ENCODE peak calls at places on chromosomes 4 and X, in seven cellular contexts. J is activated naive CD8-positive, alpha-beta T cell treated with anti-CD3 and anti-CD28 coated beads, Interleukin-2, amount 50 U/mL, for 24 hours; Z is bronchial epithelial cell; R is stimulated activated CD8-positive, alpha-beta memory T cell treated with anti-CD3 and anti-CD28 coated beads, Interleukin-15, amount 100 ng/mL, for 4 hours; O is adrenal gland; L is endothelial cell; E is fibroblast of the conjunctiva. H is an unnamed sample.

GRCh38 chr4:138655970-138656369 is 359.6 kb upstream of the NOCT start:
- DNase-seq in J (no peak), Z (no peak), R (no peak), O (no peak), L (no peak), E (no peak), H (no peak)

GRCh38 chr4:16532240-16532990 is 306.1 kb upstream of the TAPT1 start:
- DNase-seq in J (no peak), Z (peak), R (no peak), O (peak), L (no peak), E (peak), H (no peak)

GRCh38 chr4:793941-794621 is 31.8 kb downstream of the CPLX1 start:
- DNase-seq in J (no peak), Z (no peak), R (no peak), O (no peak), L (no peak), E (no peak), H (no peak)

GRCh38 chr4:10722957-10723356 is 38.4 kb upstream of the CLNK start:
- DNase-seq in J (no peak), Z (no peak), R (no peak), O (no peak), L (no peak), E (no peak), H (no peak)

GRCh38 chr4:79247695-79248394 is 78.0 kb downstream of the NAA11 start:
- DNase-seq in J (no peak), Z (no peak), R (no peak), O (no peak), L (no peak), E (no peak), H (no peak)

GRCh38 chr4:21991050-21991449 is 42.5 kb upstream of the KCNIP4 start:
- DNase-seq in J (no peak), Z (no peak), R (no peak), O (no peak), L (no peak), E (peak), H (no peak)

GRCh38 chr4:8228319-8229250 is 29.5 kb downstream of the SH3TC1 start:
- DNase-seq in J (peak), Z (peak), R (peak), O (peak), L (no peak), E (peak), H (peak)

GRCh38 chrX:122625821-122626220 is 558.3 kb upstream of the GRIA3 start:
- DNase-seq in J (no peak), Z (peak), R (no peak), O (no peak), L (no peak), E (no peak), H (no peak)

GRCh38 chrX:97405031-97405685 is 521.5 kb downstream of the RPA4 start:
- DNase-seq in J (no peak), Z (peak), R (no peak), O (no peak), L (no peak), E (no peak), H (no peak)

GRCh38 chr4:152052431-152053057 is 291.7 kb upstream of the GATB start:
- DNase-seq in J (no peak), Z (no peak), R (no peak), O (no peak), L (no peak), E (no peak), H (no peak)

GRCh38 chr4:81818385-81818784 is 346.7 kb upstream of the RASGEF1B start:
- DNase-seq in J (no peak), Z (no peak), R (no peak), O (no peak), L (no peak), E (no peak), H (no peak)

GRCh38 chrX:30039768-30040167 is 175.6 kb upstream of the MAGEB2 start:
- DNase-seq in J (no peak), Z (no peak), R (no peak), O (no peak), L (no peak), E (no peak), H (no peak)

GRCh38 chr4:73401412-73401811 is 2.7 kb upstream of the ALB start:
- DNase-seq in J (no peak), Z (no peak), R (no peak), O (no peak), L (no peak), E (no peak), H (no peak)

GRCh38 chr4:54958236-54958635 is 167.2 kb downstream of the KDR start:
- DNase-seq in J (no peak), Z (no peak), R (no peak), O (no peak), L (no peak), E (no peak), H (no peak)

GRCh38 chr4:25031077-25031606 is 396 bp upstream of the LGI2 start:
- DNase-seq in J (no peak), Z (no peak), R (no peak), O (peak), L (peak), E (no peak), H (no peak)

GRCh38 chrX:53456254-53456653 is 22.1 kb upstream of the HSD17B10 start:
- DNase-seq in J (no peak), Z (peak), R (no peak), O (no peak), L (no peak), E (no peak), H (no peak)

GRCh38 chrX:42746606-42747005 is 31.4 kb downstream of the PPP1R2C start:
- DNase-seq in J (no peak), Z (peak), R (no peak), O (no peak), L (no peak), E (no peak), H (no peak)

GRCh38 chr4:2290974-2291704 is 29.2 kb upstream of the MXD4 start:
- DNase-seq in J (peak), Z (no peak), R (peak), O (no peak), L (no peak), E (no peak), H (peak)

GRCh38 chr4:54103190-54103574 is 3.2 kb downstream of the GSX2 start:
- DNase-seq in J (no peak), Z (no peak), R (no peak), O (no peak), L (no peak), E (no peak), H (no peak)

GRCh38 chr4:159012381-159012780 is 90.5 kb upstream of the RAPGEF2 start:
- DNase-seq in J (no peak), Z (peak), R (no peak), O (no peak), L (no peak), E (no peak), H (no peak)